ENCODE peak calls at places on chromosome 7, in nine cellular contexts. X is right lobe of liver, G is lower leg skin, R is GM12878, A is Peyer's patch, P is HCT116, Y is breast epithelium, I is sigmoid colon, S is IMR-90. V is an unnamed sample.

GRCh38 chr7:38368191-38368605 is 94.8 kb upstream of the TARP start:
- DNase-seq in X (peak), G (no peak), R (no peak), A (peak), P (peak), Y (no peak), I (peak), S (peak), V (peak)

GRCh38 chr7:155268211-155268610 is 29.5 kb upstream of the INSIG1 start:
- DNase-seq in X (peak), G (no peak), R (no peak), A (no peak), P (no peak), Y (no peak), I (no peak), S (no peak), V (no peak)

GRCh38 chr7:84302949-84303348 is 108.4 kb upstream of the SEMA3A start:
- DNase-seq in X (no peak), G (no peak), R (no peak), A (no peak), P (no peak), Y (peak), I (no peak), S (no peak), V (no peak)

GRCh38 chr7:69078997-69079769 is 519.1 kb upstream of the AUTS2 start:
- DNase-seq in X (peak), G (peak), R (no peak), A (no peak), P (no peak), Y (peak), I (no peak), S (no peak), V (no peak)

GRCh38 chr7:22499044-22499443 is 944 bp downstream of the STEAP1B start:
- DNase-seq in X (no peak), G (no peak), R (no peak), A (no peak), P (no peak), Y (no peak), I (no peak), S (peak), V (no peak)

GRCh38 chr7:129827467-129827990 is 125.2 kb downstream of the UBE2H start:
- DNase-seq in X (no peak), G (no peak), R (no peak), A (no peak), P (no peak), Y (no peak), I (no peak), S (no peak), V (no peak)

GRCh38 chr7:142793156-142793555 is 22.4 kb downstream of the PRSS2 start:
- DNase-seq in X (no peak), G (no peak), R (no peak), A (no peak), P (no peak), Y (no peak), I (no peak), S (no peak), V (no peak)

GRCh38 chr7:36314491-36314890 is 75.2 kb upstream of the ANLN start:
- DNase-seq in X (no peak), G (no peak), R (no peak), A (no peak), P (no peak), Y (no peak), I (no peak), S (no peak), V (no peak)

GRCh38 chr7:43639858-43640491 is 57.1 kb downstream of the STK17A start:
- DNase-seq in X (peak), G (no peak), R (no peak), A (peak), P (no peak), Y (no peak), I (no peak), S (peak), V (no peak)

GRCh38 chr7:43640679-43641078 is 57.8 kb downstream of the STK17A start:
- DNase-seq in X (no peak), G (no peak), R (no peak), A (no peak), P (no peak), Y (no peak), I (no peak), S (no peak), V (no peak)

GRCh38 chr7:43643842-43644241 is 60.9 kb downstream of the STK17A start:
- DNase-seq in X (no peak), G (no peak), R (no peak), A (no peak), P (no peak), Y (no peak), I (no peak), S (no peak), V (no peak)

GRCh38 chr7:43645699-43646226 is 62.9 kb downstream of the STK17A start:
- DNase-seq in X (no peak), G (no peak), R (no peak), A (no peak), P (no peak), Y (no peak), I (no peak), S (no peak), V (no peak)

DNA sequence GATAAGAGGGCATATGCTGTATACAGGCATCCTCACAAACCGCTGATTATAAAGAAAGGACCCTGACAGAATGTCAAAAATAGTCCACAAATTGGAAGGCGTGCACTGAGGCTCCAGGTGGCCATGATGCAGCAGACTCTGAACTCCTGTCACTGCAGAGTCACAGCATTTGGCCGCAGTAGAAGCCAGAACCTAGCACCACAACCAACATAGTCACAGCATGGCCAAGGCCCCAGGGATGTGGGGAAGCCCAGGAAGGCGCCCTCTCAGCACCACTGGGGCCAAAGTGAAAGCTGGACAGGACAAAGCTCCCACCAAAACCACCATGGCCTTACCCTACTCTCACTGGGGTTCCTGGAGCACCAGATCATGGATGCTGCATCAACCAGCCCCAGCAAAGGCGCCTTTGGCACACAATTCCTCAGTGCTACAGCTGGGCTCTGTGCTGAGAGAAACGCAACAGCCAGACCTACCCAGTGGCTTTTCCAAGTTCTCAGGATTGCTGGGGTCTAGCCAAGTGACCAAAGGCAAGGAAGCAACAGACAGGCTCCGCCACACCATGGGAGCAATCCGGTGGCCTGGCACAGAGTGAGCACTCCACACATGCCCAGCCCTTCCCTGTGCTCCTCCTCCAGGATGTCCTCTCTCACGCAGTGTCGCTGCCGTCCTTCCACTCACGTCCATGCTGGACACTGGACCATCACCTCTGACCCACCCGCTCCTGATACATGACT is 60.2 kb downstream of the STK17A start:
- DNase-seq in X (no peak), G (no peak), R (no peak), A (no peak), P (no peak), Y (no peak), I (no peak), S (no peak), V (no peak)
- TF ChIP-seq POLR2A in X (no peak), G (no peak), R (no peak), A (no peak), P (no peak), Y (no peak), I (no peak), S (no peak), V (no peak)

DNA sequence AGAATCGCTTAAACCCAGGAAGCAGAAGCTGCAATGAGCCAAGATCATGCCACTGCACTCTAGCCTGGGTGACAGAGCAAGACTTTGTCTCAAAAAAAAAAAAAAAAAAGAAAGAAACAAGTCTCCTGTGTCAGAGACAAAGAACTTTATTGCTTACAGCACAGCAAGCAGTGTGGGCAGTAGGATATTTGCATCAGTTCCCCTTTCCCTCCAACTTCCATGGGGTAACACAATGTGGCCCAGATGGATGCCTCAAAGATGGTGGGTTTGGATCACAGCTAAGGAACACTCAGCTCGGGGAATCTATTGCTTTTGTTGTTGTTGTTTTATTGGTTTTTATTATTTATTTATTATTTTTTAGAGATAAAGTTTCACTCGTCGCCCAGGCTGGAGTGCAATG is 5.4 kb downstream of the PSPH start:
- DNase-seq in X (no peak), G (no peak), R (no peak), A (no peak), P (no peak), Y (no peak), I (no peak), S (no peak), V (peak)
- TF ChIP-seq POLR2A in X (no peak), G (no peak), R (no peak), A (no peak), P (no peak), Y (no peak), I (no peak), S (no peak), V (no peak)

GRCh38 chr7:151079199-151079910 is 1.3 kb downstream of the FASTK start:
- DNase-seq in X (peak), G (no peak), R (no peak), A (no peak), P (no peak), Y (no peak), I (no peak), S (no peak), V (no peak)

GRCh38 chr7:151076863-151077704 is 3.5 kb downstream of the FASTK start:
- DNase-seq in X (no peak), G (no peak), R (no peak), A (peak), P (no peak), Y (no peak), I (no peak), S (no peak), V (peak)

GRCh38 chr7:151078233-151079040 is 2.2 kb downstream of the FASTK start:
- DNase-seq in X (peak), G (no peak), R (no peak), A (no peak), P (no peak), Y (no peak), I (peak), S (no peak), V (no peak)

GRCh38 chr7:151075978-151076426 is 4.6 kb downstream of the FASTK start:
- DNase-seq in X (no peak), G (no peak), R (no peak), A (no peak), P (no peak), Y (no peak), I (no peak), S (no peak), V (no peak)

DNA sequence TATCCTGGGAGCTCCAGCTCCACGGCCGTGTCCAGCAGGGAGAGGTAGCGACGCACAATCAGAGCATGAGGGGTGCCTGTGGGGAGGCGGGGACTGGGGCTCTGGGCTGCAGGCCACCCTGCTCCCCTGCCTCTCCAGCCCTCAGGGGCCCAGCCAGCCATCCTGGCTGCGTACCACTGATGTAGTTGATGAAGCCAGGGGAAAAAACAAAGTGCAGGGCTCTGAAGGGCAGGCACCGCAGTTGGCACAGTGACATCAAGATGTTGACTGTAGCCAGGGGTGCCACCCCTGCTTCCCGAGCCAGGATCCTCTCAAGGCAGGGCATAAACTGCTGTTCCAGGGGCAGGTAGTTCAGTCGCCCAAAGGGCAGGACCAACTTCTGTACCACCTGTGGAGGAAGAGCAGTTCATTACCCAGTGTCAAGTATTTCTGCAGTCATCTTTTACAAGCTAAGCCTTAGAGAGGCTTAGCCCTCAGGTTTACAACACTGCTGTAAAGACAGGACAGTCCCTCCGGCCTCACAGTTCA is 2.8 kb downstream of the FASTK start:
- DNase-seq in X (no peak), G (no peak), R (no peak), A (no peak), P (no peak), Y (no peak), I (no peak), S (no peak), V (no peak)
- TF ChIP-seq POLR2A in X (no peak), G (no peak), R (no peak), A (no peak), P (no peak), Y (no peak), I (no peak), S (no peak), V (no peak)

DNA sequence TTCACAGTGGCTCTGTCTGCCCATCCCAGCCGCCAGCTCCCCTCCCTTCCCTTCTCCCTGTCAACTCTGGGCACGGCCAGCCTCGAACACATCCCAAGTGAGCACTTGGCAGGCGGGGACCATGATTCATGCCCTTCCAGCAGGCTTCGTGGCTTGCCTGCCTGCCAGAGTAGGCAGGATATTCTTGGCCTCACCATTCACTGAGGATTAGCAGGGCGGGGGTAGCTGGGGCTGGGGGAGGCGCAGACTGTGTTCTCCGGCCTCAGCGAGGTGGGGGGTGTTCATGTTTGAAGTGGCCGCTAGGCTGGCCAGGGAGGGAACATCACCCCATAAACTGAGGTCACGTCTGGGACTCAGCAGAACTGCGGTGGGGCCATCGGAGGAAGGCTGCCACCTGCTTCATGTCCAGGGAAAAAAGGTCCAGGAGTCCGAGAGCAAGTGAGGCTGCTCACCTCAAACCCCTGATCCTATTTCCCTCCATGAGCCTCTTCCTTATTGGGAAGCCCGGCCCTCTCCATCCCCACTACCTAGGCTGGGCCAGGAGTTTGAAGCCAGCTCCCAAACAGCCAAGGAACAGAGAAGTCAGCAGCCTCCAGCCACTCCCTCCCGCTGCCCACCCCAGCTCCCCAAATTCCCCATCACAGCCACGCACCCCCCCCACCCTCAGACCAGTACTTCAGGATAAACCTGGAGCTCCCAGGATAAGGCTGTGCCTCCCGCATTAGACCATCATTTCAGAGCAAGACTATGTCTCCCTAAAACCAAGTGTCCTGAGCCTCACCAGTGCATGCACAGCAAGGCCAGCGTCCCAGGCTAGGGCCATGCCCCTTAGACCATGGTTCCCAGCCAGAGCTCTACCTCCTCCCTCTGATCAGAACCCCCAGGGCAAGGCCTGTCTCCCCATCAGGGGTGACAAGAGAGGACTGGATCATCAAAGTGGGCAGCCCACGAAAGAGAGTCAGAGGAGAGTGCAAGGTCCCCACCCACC is 42.8 kb upstream of the RABGEF1 start:
- DNase-seq in X (no peak), G (no peak), R (no peak), A (no peak), P (no peak), Y (no peak), I (peak), S (peak), V (no peak)
- TF ChIP-seq POLR2A in X (no peak), G (no peak), R (no peak), A (no peak), P (no peak), Y (no peak), I (no peak), S (no peak), V (no peak)

GRCh38 chr7:98254516-98254915 is 2.5 kb upstream of the TECPR1 start:
- DNase-seq in X (no peak), G (no peak), R (no peak), A (no peak), P (no peak), Y (no peak), I (no peak), S (peak), V (no peak)

GRCh38 chr7:98251251-98251843 is 685 bp downstream of the TECPR1 start:
- DNase-seq in X (no peak), G (no peak), R (no peak), A (peak), P (no peak), Y (peak), I (no peak), S (no peak), V (peak)

GRCh38 chr7:98252655-98253054 is 623 bp upstream of the TECPR1 start:
- DNase-seq in X (no peak), G (no peak), R (no peak), A (no peak), P (no peak), Y (no peak), I (no peak), S (peak), V (no peak)

GRCh38 chr7:98250789-98251188 is 1.2 kb downstream of the TECPR1 start:
- DNase-seq in X (no peak), G (no peak), R (no peak), A (no peak), P (no peak), Y (no peak), I (no peak), S (no peak), V (no peak)

DNA sequence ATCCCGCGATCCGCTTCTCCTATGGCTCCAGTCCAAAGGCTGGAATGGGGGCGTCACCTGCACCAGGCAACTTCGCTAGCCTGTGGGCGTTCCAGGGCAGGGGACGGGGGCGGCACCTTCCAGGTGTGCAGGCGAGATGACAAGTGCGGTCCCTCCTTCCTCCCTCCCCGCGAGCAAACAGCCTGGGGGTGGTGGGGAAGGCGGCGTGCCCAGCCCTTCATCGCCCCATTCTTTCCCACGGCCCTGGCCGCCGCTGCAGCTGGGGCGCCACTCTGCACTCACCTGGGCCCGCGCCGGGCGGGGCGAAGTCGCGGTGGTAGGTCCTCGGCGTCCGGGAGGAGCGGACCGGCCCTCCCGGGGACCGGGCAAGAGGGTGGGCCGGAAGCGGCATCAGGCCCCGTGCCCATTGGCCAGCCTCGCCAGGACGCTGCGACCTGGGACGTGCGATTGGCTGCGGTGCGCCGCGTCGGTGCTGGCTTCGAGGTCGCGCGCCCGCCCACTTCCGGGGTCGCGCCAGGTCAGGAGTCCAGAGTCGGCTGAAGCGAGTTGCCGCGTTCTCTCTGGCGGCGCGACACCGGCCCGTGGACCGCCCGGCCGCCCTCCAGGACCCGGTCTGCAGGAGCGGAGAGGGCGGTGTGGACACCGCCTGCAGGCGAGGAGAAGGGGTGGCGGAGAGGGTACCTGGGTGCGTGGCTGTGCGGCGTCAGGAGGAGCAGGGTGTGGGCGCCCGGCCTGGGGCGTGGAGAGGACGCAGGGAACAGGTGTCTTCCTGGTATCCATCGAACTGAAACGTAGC is at the start of gene TECPR1:
- DNase-seq in X (peak), G (peak), R (peak), A (peak), P (peak), Y (peak), I (peak), S (peak), V (peak)
- TF ChIP-seq POLR2A in X (peak), G (no peak), R (peak), A (peak), P (peak), Y (no peak), I (no peak), S (no peak), V (peak)

GRCh38 chr7:148718431-148718830 is 19.7 kb downstream of the CUL1 start:
- DNase-seq in X (no peak), G (no peak), R (no peak), A (no peak), P (no peak), Y (no peak), I (no peak), S (no peak), V (no peak)
- TF ChIP-seq POLR2A in X (no peak), G (no peak), R (no peak), A (no peak), P (no peak), Y (no peak), I (no peak), S (no peak), V (no peak)

GRCh38 chr7:26638140-26638539 is 226.2 kb downstream of the SKAP2 start:
- DNase-seq in X (no peak), G (no peak), R (no peak), A (no peak), P (no peak), Y (no peak), I (no peak), S (no peak), V (no peak)
- TF ChIP-seq POLR2A in X (no peak), G (no peak), R (no peak), A (no peak), P (no peak), Y (no peak), I (no peak), S (no peak), V (no peak)

DNA sequence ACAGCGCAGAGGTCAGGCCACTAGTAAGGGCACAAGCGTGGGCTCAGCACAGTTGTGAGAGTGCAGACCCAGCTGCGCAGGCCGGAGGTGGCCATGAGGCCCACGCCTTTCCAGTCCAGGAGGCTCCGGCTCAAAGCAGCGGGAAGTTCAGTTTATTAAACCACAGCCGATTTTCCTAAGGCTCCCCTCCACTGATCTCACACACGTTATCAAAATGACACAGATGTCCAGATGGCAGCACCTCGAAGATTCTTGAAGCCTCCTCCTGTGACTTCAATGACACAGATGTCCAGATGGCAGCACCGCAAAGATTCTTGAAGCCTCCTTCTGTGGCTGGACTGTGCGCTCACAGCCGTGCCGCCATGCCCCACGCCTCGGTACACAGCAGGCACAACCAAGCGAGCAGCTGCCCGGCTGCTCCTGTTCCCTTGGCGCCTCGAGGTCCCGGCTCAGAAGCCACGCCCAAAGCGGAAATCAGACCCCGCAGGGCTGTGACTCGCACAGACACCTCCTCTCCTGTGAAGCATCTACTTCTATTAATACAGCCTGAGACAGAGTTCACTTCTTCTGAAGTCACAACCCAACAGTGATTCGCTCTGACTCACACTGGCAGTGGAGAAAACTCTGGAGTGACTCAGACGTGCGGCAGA is 122.7 kb downstream of the MAD1L1 start:
- DNase-seq in X (no peak), G (no peak), R (peak), A (peak), P (peak), Y (no peak), I (no peak), S (peak), V (peak)
- TF ChIP-seq POLR2A in X (no peak), G (no peak), R (peak), A (no peak), P (no peak), Y (no peak), I (no peak), S (no peak), V (peak)